ENCODE peak calls at places on chromosomes 6 and 20, in eight cellular contexts. O is IMR-90; S is A549; E is endodermal cell; Y is spleen; F is CD8-positive, alpha-beta T cell; N is tibial artery; G is upper lobe of left lung. T is an unnamed sample.
A peak's percentile ranks its signal among the peaks of the same experiment; 100 is the strongest.

GRCh38 chr20:560680-561079 is 17.1 kb upstream of the CSNK2A1 start:
- DNase-seq in O (no peak), S (no peak), E (peak; percentile 39), Y (no peak), F (no peak), N (no peak), G (no peak), T (no peak)

GRCh38 chr6:80523531-80523970 is 417.1 kb downstream of the BCKDHB start:
- DNase-seq in O (peak; percentile 52), S (no peak), E (peak; percentile 92), Y (peak; percentile 66), F (no peak), N (no peak), G (peak; percentile 23), T (peak; percentile 28)

GRCh38 chr6:111725446-111726112 is 119.9 kb upstream of the TRAF3IP2 start:
- DNase-seq in O (peak; percentile 32), S (no peak), E (no peak), Y (no peak), F (no peak), N (peak; percentile 79), G (no peak), T (no peak)

GRCh38 chr20:3248167-3248992 is 9.4 kb upstream of the SLC4A11 start:
- DNase-seq in O (no peak), S (no peak), E (peak; percentile 86), Y (peak; percentile 74), F (no peak), N (no peak), G (peak; percentile 83), T (peak; percentile 47)

GRCh38 chr6:41642090-41642959 is 4.1 kb downstream of the MDFI start:
- DNase-seq in O (no peak), S (no peak), E (no peak), Y (no peak), F (no peak), N (no peak), G (no peak), T (no peak)

GRCh38 chr6:90369024-90369519 is 72.4 kb upstream of the BACH2 start:
- DNase-seq in O (peak; percentile 100), S (peak; percentile 62), E (peak; percentile 80), Y (no peak), F (no peak), N (peak; percentile 86), G (no peak), T (peak; percentile 82)

GRCh38 chr20:10447028-10447427 is 11.9 kb downstream of the SLX4IP start:
- DNase-seq in O (peak; percentile 84), S (peak; percentile 91), E (no peak), Y (no peak), F (peak; percentile 34), N (no peak), G (no peak), T (no peak)

GRCh38 chr6:30712441-30712840 is 4.6 kb downstream of the MDC1 start:
- DNase-seq in O (no peak), S (no peak), E (no peak), Y (peak; percentile 24), F (no peak), N (no peak), G (no peak), T (no peak)

GRCh38 chr6:10534418-10534760 is 13.2 kb downstream of the GCNT2 start:
- DNase-seq in O (no peak), S (no peak), E (no peak), Y (no peak), F (no peak), N (no peak), G (no peak), T (no peak)

GRCh38 chr6:1796706-1797529 is 187.2 kb downstream of the FOXC1 start:
- DNase-seq in O (peak; percentile 72), S (no peak), E (no peak), Y (no peak), F (no peak), N (no peak), G (no peak), T (no peak)
- H3K4me1 ChIP-seq in O (peaks cover 10% of the 10 kb centered on the region), S (peaks cover 8% of the 10 kb centered on the region), E (no peaks in the 10 kb centered on the region), Y (no peaks in the 10 kb centered on the region), F (no peaks in the 10 kb centered on the region), N (peaks cover 14% of the 10 kb centered on the region), G (no peaks in the 10 kb centered on the region), T (no peaks in the 10 kb centered on the region)

GRCh38 chr6:35047265-35048011 is 93.7 kb downstream of the TCP11 start:
- DNase-seq in O (peak; percentile 71), S (no peak), E (no peak), Y (no peak), F (no peak), N (peak; percentile 77), G (no peak), T (no peak)

GRCh38 chr6:35048631-35049083 is 92.5 kb downstream of the TCP11 start:
- DNase-seq in O (peak; percentile 94), S (no peak), E (peak; percentile 80), Y (no peak), F (peak; percentile 9), N (peak; percentile 75), G (no peak), T (no peak)

GRCh38 chr6:35049346-35049745 is 91.8 kb downstream of the TCP11 start:
- DNase-seq in O (no peak), S (no peak), E (no peak), Y (no peak), F (no peak), N (peak; percentile 61), G (no peak), T (no peak)

GRCh38 chr6:35046862-35047261 is 94.3 kb downstream of the TCP11 start:
- DNase-seq in O (no peak), S (no peak), E (no peak), Y (no peak), F (no peak), N (peak; percentile 41), G (no peak), T (no peak)

GRCh38 chr6:35048031-35048613 is 93.0 kb downstream of the TCP11 start:
- DNase-seq in O (no peak), S (no peak), E (peak; percentile 74), Y (no peak), F (no peak), N (peak; percentile 64), G (no peak), T (no peak)
- H3K4me1 ChIP-seq in O (peaks cover 40% of the 10 kb centered on the region), S (no peaks in the 10 kb centered on the region), E (peaks cover 12% of the 10 kb centered on the region), Y (peaks cover 68% of the 10 kb centered on the region), F (peaks cover 17% of the 10 kb centered on the region), N (peaks cover 96% of the 10 kb centered on the region), G (peaks cover 96% of the 10 kb centered on the region), T (peaks cover 12% of the 10 kb centered on the region)

GRCh38 chr6:136782021-136782770 is 10.1 kb downstream of the MAP3K5 start:
- DNase-seq in O (peak; percentile 79), S (no peak), E (no peak), Y (no peak), F (no peak), N (no peak), G (no peak), T (no peak)
- H3K4me1 ChIP-seq in O (peaks cover 21% of the 10 kb centered on the region), S (peaks cover 5% of the 10 kb centered on the region), E (no peaks in the 10 kb centered on the region), Y (peaks cover 55% of the 10 kb centered on the region), F (peaks cover 41% of the 10 kb centered on the region), N (peaks cover 87% of the 10 kb centered on the region), G (peaks cover 64% of the 10 kb centered on the region), T (peaks cover 1% of the 10 kb centered on the region)

GRCh38 chr20:57702091-57702490 is 7.7 kb downstream of the PMEPA1 start:
- DNase-seq in O (no peak), S (no peak), E (no peak), Y (no peak), F (no peak), N (no peak), G (no peak), T (no peak)
- H3K4me1 ChIP-seq in O (peaks cover 15% of the 10 kb centered on the region), S (peaks cover 95% of the 10 kb centered on the region), E (peaks cover 33% of the 10 kb centered on the region), Y (peaks cover 65% of the 10 kb centered on the region), F (no peaks in the 10 kb centered on the region), N (peaks cover 99% of the 10 kb centered on the region), G (peaks cover 5% of the 10 kb centered on the region), T (peaks cover 13% of the 10 kb centered on the region)

DNA sequence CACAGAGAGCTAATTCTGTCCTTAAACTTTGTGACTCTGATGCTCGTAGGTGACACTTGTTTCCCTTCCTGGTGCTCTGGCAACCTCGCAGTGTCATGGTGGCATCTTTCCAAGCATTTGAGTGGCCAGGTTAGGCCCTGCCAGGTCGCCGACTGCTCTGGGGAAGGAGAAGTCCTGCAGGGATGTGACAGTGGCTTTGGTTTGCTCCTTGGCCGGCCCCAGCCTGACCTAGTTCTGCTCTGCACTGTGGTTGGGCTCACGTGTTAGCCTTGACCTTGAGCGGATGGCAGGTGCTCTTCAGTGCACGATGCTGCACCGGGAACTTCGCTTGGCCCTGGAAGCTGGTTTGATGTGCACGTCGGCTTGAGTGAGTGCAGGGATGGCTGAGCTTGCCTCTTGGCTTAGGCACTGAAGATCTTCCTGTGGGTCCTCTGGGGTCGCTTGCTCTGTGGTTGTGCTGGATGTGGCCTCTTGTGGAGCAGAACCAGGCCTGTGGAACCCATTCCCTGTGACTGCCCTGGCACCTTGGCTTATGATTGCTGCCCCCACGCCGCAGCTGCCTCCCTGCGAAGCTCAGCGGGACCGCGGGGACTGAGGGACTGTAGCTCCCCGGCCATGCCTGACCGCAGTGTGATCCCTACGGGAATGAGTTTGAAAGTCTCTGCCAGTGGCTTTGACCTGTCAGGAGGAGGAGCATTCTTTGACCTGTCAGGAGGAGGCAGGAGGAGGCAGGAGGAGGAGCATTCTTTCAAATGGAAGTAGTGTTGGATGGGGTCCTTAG is 8.7 kb downstream of the OSBPL2 start:
- DNase-seq in O (no peak), S (no peak), E (no peak), Y (no peak), F (no peak), N (no peak), G (no peak), T (no peak)
- H3K4me1 ChIP-seq in O (peaks cover 1% of the 10 kb centered on the region), S (no peaks in the 10 kb centered on the region), E (no peaks in the 10 kb centered on the region), Y (peaks cover 56% of the 10 kb centered on the region), F (peaks cover 8% of the 10 kb centered on the region), N (peaks cover 9% of the 10 kb centered on the region), G (peaks cover 14% of the 10 kb centered on the region), T (peaks cover 7% of the 10 kb centered on the region)

DNA sequence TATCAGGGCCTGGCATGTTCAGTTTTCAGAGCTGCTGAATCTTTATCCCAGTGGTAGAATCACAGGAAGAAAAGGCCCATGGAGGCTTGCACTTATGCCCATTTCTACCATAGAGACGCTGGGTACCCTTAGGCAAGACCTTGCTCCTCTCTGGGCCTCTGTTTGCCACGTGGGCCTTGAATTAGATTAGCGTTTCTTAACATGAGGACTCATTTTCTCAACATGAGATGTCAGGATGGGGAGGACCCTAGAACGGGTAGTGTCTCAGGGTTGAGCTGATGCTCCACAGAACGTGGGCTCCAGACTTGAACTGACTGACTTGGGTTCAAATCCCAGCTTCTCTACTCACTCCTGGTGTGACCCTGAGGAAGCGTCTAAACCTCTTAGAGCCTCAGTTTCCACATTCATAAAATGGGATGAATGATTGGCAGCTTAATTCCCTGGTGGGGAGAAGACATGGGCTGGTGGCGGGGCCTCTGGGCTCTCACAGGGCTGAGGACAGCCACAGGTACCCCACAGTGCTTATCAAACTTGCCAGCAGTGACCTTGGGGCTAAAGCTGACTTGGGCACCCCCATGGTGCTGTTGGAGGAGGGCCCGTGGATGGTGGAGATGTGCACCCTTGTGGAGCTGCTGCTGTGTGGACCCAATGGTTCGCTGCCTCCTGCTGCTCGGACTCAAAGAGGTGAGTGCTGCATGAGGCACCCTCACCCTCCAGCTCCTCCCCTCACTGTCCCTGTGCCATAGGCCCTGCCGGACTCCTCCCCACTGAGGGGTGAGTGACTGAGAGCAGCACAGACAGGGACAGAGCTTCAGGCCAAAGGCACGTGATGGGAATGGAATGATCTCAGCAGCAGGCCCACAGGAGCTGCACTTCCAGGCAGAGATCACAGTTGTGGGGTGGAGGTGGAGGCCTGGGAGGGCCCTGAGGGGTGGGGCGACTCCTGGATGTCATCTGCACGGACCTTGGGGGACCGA is 28.2 kb downstream of the SUN5 start:
- DNase-seq in O (no peak), S (no peak), E (peak; percentile 75), Y (no peak), F (peak; percentile 1), N (peak; percentile 27), G (no peak), T (no peak)
- H3K4me1 ChIP-seq in O (no peaks in the 10 kb centered on the region), S (peaks cover 4% of the 10 kb centered on the region), E (peaks cover 14% of the 10 kb centered on the region), Y (peaks cover 25% of the 10 kb centered on the region), F (peaks cover 54% of the 10 kb centered on the region), N (no peaks in the 10 kb centered on the region), G (peaks cover 7% of the 10 kb centered on the region), T (peaks cover 16% of the 10 kb centered on the region)